ENCODE peak calls at places on chromosomes 5 and 9, in four cellular contexts. X, S, I and W are unnamed samples.

GRCh38 chr9:34337404-34337803 is 8.0 kb downstream of the NUDT2 start:
- DNase-seq in X (no peak), S (no peak), I (no peak), W (peak; percentile 16)

GRCh38 chr5:65191554-65192126 is 290.1 kb downstream of the ADAMTS6 start:
- DNase-seq in X (no peak), S (no peak), I (no peak), W (no peak)

GRCh38 chr5:180090769-180091546 is 19.4 kb upstream of the RNF130 start:
- DNase-seq in X (peak; percentile 67), S (peak; percentile 52), I (peak; percentile 62), W (peak; percentile 75)

GRCh38 chr5:61673007-61673735 is 341.1 kb downstream of the ZSWIM6 start:
- DNase-seq in X (no peak), S (no peak), I (no peak), W (no peak)

GRCh38 chr5:9122528-9122927 is 423.3 kb downstream of the SEMA5A start:
- DNase-seq in X (no peak), S (no peak), I (no peak), W (no peak)

GRCh38 chr5:60024104-60024503 is 130.6 kb upstream of the PDE4D start:
- DNase-seq in X (no peak), S (no peak), I (no peak), W (no peak)

GRCh38 chr9:5854032-5854792 is 21.3 kb upstream of the ERMP1 start:
- DNase-seq in X (no peak), S (no peak), I (no peak), W (no peak)

GRCh38 chr5:135248801-135249231 is 150.2 kb downstream of the MACROH2A1 start:
- DNase-seq in X (no peak), S (no peak), I (no peak), W (no peak)

GRCh38 chr5:133240425-133241091 is 188.7 kb downstream of the HSPA4 start:
- DNase-seq in X (no peak), S (peak; percentile 90), I (peak; percentile 95), W (peak; percentile 95)

GRCh38 chr9:116286287-116286686 is 132.7 kb downstream of the PAPPA start:
- DNase-seq in X (peak; percentile 56), S (no peak), I (no peak), W (no peak)

GRCh38 chr5:137075163-137075970 is 423.8 kb downstream of the SPOCK1 start:
- DNase-seq in X (peak; percentile 94), S (peak; percentile 69), I (peak; percentile 71), W (peak; percentile 82)

GRCh38 chr9:95102001-95102433 is 215.5 kb downstream of the FANCC start:
- DNase-seq in X (no peak), S (no peak), I (no peak), W (no peak)

GRCh38 chr9:124940521-124940893 is 376 bp downstream of the GOLGA1 start:
- DNase-seq in X (no peak), S (no peak), I (no peak), W (no peak)

GRCh38 chr5:54194326-54194725 is 116.0 kb downstream of the ARL15 start:
- DNase-seq in X (no peak), S (no peak), I (no peak), W (no peak)

GRCh38 chr5:82408033-82408432 is 129.9 kb upstream of the RPS23 start:
- DNase-seq in X (no peak), S (peak; percentile 44), I (peak; percentile 56), W (no peak)

GRCh38 chr5:1468629-1469527 is 23.6 kb upstream of the SLC6A3 start:
- DNase-seq in X (no peak), S (no peak), I (no peak), W (no peak)
- TF ChIP-seq NR3C1 in X (no peak), S (no peak), I (no peak), W (no peak)

GRCh38 chr5:116157902-116158301 is 73.1 kb downstream of the COMMD10 start:
- DNase-seq in X (no peak), S (no peak), I (no peak), W (no peak)
- TF ChIP-seq NR3C1 in X (no peak), S (no peak), I (no peak), W (no peak)

DNA sequence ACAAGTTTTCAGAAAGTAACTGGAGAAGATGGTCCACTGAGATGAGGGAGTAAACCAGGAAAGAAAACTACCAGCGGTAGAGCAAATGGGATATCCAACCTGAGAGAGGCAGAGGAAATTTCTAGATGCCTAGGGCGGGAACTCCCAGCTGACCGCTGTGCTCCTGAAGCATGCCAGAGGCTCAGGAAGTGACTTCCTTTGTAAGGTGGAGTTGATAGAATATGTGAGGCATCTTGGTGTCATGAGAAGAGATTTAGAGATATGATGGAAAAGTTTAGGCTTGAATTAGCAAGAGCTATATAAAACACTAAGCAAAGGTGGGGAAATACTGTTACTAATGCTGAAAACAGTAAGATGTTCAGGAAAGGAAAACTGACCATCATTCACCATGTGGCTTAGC is 124.1 kb downstream of the C9orf152 start:
- DNase-seq in X (no peak), S (no peak), I (no peak), W (no peak)
- TF ChIP-seq NR3C1 in X (no peak), S (no peak), I (no peak), W (no peak)

GRCh38 chr5:150209020-150209635 is 19.3 kb downstream of the SLC6A7 start:
- DNase-seq in X (no peak), S (no peak), I (no peak), W (peak; percentile 11)
- TF ChIP-seq NR3C1 in X (no peak), S (no peak), I (no peak), W (no peak)

GRCh38 chr9:93268551-93269314 is 84.8 kb downstream of the WNK2 start:
- DNase-seq in X (no peak), S (no peak), I (no peak), W (no peak)
- TF ChIP-seq NR3C1 in X (no peak), S (no peak), I (no peak), W (no peak)

GRCh38 chr5:141496038-141496437 is 7.2 kb downstream of the PCDHGC5 start:
- DNase-seq in X (peak; percentile 54), S (no peak), I (no peak), W (no peak)
- TF ChIP-seq NR3C1 in X (no peak), S (no peak), I (no peak), W (no peak)